ENCODE peak calls at places on chromosomes 5 and 9, in five cellular contexts. X, F, D, S and O are unnamed samples.

GRCh38 chr5:82274343-82275266 is 3.5 kb downstream of the RPS23 start:
- DNase-seq in F (no peak), D (peak; percentile 16), X (peak; percentile 44), S (no peak), O (peak; percentile 34)

GRCh38 chr9:71863652-71864051 is 47.3 kb downstream of the ABHD17B start:
- DNase-seq in F (no peak), X (no peak), S (no peak), D (no peak), O (no peak)

GRCh38 chr9:801399-802071 is 40.0 kb upstream of the DMRT1 start:
- DNase-seq in F (no peak), S (no peak), X (no peak), D (no peak), O (no peak)

GRCh38 chr5:167877319-167877718 is 414.1 kb upstream of the WWC1 start:
- DNase-seq in F (no peak), D (no peak), S (no peak), X (no peak), O (no peak)

GRCh38 chr9:21994526-21994995 is at the start of gene CDKN2B-AS1:
- DNase-seq in F (no peak), X (no peak), S (no peak), D (no peak), O (peak; percentile 85)

GRCh38 chr9:124770359-124771020 is 621 bp downstream of the NR6A1 start:
- DNase-seq in D (peak; percentile 53), X (peak; percentile 78), F (no peak), S (no peak), O (peak; percentile 75)

GRCh38 chr9:114153761-114154596 is 1.4 kb upstream of the COL27A1 start:
- DNase-seq in S (no peak), F (peak; percentile 95), D (peak; percentile 52), X (no peak), O (peak; percentile 68)

GRCh38 chr5:137751869-137752491 is 2.2 kb downstream of the HNRNPA0 start:
- DNase-seq in X (peak; percentile 21), D (peak; percentile 78), S (no peak), F (peak; percentile 73), O (peak; percentile 32)

GRCh38 chr9:126526218-126527108 is 87.3 kb upstream of the LMX1B start:
- DNase-seq in D (no peak), S (no peak), F (no peak), X (no peak), O (peak; percentile 33)

GRCh38 chr9:12815895-12816294 is 41.1 kb downstream of the LURAP1L start:
- DNase-seq in S (no peak), F (no peak), X (no peak), D (peak; percentile 31), O (no peak)

GRCh38 chr5:160083012-160083436 is 36.2 kb downstream of the PWWP2A start:
- DNase-seq in S (no peak), F (no peak), D (peak; percentile 42), X (no peak), O (no peak)

GRCh38 chr9:91420471-91421021 is 3.1 kb downstream of the NFIL3 start:
- DNase-seq in X (no peak), S (no peak), D (no peak), F (peak; percentile 9), O (no peak)

GRCh38 chr9:131597246-131597645 is 51.9 kb downstream of the PRRT1B start:
- DNase-seq in D (no peak), X (no peak), S (no peak), F (no peak), O (no peak)

GRCh38 chr9:83322438-83322837 is 215.8 kb downstream of the FRMD3 start:
- DNase-seq in D (no peak), S (no peak), X (no peak), F (peak; percentile 7), O (no peak)

GRCh38 chr5:38845555-38846378 is at the start of gene OSMR:
- DNase-seq in D (peak; percentile 96), X (peak; percentile 32), F (peak; percentile 84), S (no peak), O (peak; percentile 62)

GRCh38 chr9:128554155-128554862 is 1.9 kb downstream of the SPTAN1 start:
- DNase-seq in S (peak; percentile 27), X (peak; percentile 46), D (peak; percentile 72), F (peak; percentile 85), O (peak; percentile 37)

GRCh38 chr5:74762599-74762998 is 4.3 kb downstream of the GFM2 start:
- DNase-seq in D (peak; percentile 61), F (peak; percentile 22), X (no peak), S (no peak), O (no peak)

GRCh38 chr9:10026585-10026984 is 586.2 kb downstream of the PTPRD start:
- DNase-seq in X (no peak), D (no peak), F (no peak), S (no peak), O (no peak)

GRCh38 chr5:150641006-150641570 is 628 bp downstream of the SYNPO start:
- DNase-seq in D (peak; percentile 91), F (peak; percentile 15), X (no peak), S (no peak), O (no peak)

GRCh38 chr9:89853161-89853560 is 248.3 kb downstream of the GADD45G start:
- DNase-seq in F (no peak), X (no peak), S (no peak), D (no peak), O (no peak)

GRCh38 chr9:100427366-100428263 is 672 bp downstream of the MSANTD3 start:
- DNase-seq in F (peak; percentile 36), S (no peak), D (peak; percentile 83), X (no peak), O (no peak)

GRCh38 chr5:125487231-125487630 is 740.8 kb upstream of the ZNF608 start:
- DNase-seq in F (no peak), S (no peak), X (no peak), D (no peak), O (no peak)

GRCh38 chr9:137451976-137452760 is 7.0 kb downstream of the NSMF start:
- DNase-seq in F (no peak), S (no peak), X (no peak), D (no peak), O (no peak)

GRCh38 chr9:123412171-123412820 is 56.3 kb downstream of the CRB2 start:
- DNase-seq in S (no peak), D (no peak), X (no peak), F (no peak), O (no peak)

GRCh38 chr9:120377268-120378150 is 202.5 kb downstream of the CDK5RAP2 start:
- DNase-seq in S (no peak), F (no peak), X (no peak), D (no peak), O (no peak)

GRCh38 chr9:133991964-133992779 is at the start of gene VAV2:
- DNase-seq in F (peak; percentile 48), X (peak; percentile 85), S (no peak), D (peak; percentile 61), O (peak; percentile 76)

GRCh38 chr5:179346401-179346800 is 1.1 kb upstream of the ADAMTS2 start:
- DNase-seq in F (no peak), X (no peak), D (no peak), S (no peak), O (no peak)

GRCh38 chr9:133505186-133505830 is 19.5 kb downstream of the MYMK start:
- DNase-seq in S (no peak), F (no peak), X (no peak), D (no peak), O (peak; percentile 36)

GRCh38 chr9:96423322-96423984 is 5.3 kb upstream of the ZNF367 start:
- DNase-seq in X (no peak), D (no peak), S (no peak), F (no peak), O (no peak)
- TF ChIP-seq CHD2 in X (no peak), D (no peak), S (no peak), F (no peak), O (no peak)

GRCh38 chr5:72109625-72110024 is 2.4 kb downstream of the MAP1B start:
- DNase-seq in X (no peak), F (no peak), D (peak; percentile 68), S (no peak), O (peak; percentile 54)

GRCh38 chr5:72109051-72109411 is 1.8 kb downstream of the MAP1B start:
- DNase-seq in S (no peak), F (no peak), X (no peak), D (no peak), O (no peak)

GRCh38 chr5:72108200-72109050 is 1.1 kb downstream of the MAP1B start:
- DNase-seq in S (no peak), F (peak; percentile 34), X (peak; percentile 78), D (peak; percentile 70), O (peak; percentile 82)

GRCh38 chr5:72107874-72108199 is 562 bp downstream of the MAP1B start:
- DNase-seq in X (peak; percentile 48), F (no peak), S (no peak), D (peak; percentile 55), O (no peak)

GRCh38 chr5:72106922-72107873 is at the start of gene MAP1B:
- DNase-seq in S (no peak), F (peak; percentile 35), D (peak; percentile 86), X (peak; percentile 74), O (peak; percentile 90)
- TF ChIP-seq SMC3 in S (no peak), F (no peak), D (peak; percentile 29), X (no peak), O (peak; percentile 2)

DNA sequence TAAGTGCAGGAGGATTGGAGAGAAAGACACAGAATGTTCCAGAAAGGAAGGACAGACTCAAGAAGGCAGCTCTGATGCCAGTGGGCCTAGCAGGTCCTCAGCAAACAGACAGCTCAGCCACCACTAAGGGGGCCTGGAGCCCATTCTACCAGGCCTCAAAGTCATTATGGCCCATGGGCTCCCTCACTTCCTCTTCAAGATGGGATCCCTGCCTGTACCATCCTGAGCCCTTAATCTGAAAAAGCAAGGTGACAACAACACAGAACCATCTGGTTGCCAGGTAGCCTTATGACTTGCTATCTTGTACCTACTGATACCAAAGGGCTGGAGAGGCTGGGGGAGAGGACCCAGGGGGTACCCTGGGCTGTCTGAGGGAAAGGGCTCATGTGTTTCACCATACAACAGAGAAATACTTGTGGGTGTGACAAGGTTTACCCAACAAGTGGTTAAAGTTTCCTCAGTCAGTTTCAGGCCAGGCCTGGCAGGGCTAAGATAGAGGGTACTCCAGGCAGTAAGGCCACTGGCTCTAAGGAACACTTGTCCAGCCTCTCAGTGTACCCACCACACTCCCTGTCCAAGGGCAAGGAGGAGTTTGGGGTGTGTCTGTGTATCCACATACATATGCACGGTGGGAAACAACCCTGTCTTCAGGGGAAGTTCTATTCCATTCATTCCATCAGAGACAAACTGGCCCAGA is 30.7 kb downstream of the TCF7 start:
- DNase-seq in S (no peak), X (no peak), D (no peak), F (no peak), O (no peak)
- TF ChIP-seq CHD2 in S (no peak), X (no peak), D (no peak), F (no peak), O (no peak)

DNA sequence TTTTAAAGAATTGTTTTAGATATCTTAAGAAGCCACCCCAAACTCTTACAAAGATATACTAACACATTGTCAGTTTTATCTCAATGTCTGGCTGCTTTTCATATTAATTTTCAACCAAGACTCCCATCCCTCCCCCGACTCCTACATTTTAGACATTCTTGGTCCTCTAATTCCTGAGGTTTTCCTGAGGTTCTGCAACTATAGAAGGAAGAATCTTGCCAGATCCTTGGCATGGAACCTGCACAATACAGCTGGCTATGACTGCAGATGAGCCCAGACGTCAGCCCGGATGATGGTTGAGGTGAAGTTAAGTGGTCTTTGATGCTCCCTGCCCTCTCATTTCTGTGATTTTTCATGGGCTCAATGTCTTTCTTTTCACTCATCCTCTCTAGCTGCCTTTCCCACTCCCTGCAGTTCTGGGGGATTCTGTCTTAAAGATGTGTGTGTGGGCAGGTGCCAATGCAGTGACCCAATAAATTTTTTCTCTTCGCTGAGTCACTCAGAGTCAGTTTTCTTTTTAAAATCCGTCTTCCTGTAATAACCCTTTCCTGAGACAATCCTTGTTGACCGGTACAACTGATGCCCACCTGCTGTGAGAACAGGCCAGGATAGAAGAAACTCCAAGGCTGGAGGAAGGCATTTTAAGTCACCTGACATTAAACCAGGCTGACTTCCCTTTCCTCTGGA is 237.8 kb upstream of the GAS1 start:
- DNase-seq in D (no peak), F (no peak), X (no peak), S (no peak), O (no peak)
- TF ChIP-seq SMC3 in D (no peak), F (no peak), X (no peak), S (no peak), O (no peak)